ENCODE peak calls at places on chromosomes 6 and 20, in six cellular contexts. G is hepatocyte, Y is PC-3, X is MM.1S, T is HCT116, B is GM23338. D is an unnamed sample.

GRCh38 chr20:23257848-23258746 is 92.5 kb upstream of the NXT1 start:
- DNase-seq in G (no peak), Y (peak; percentile 74), T (no peak), B (no peak), X (no peak), D (no peak)

GRCh38 chr6:16374796-16375195 is 136.4 kb downstream of the GMPR start:
- DNase-seq in B (no peak), G (no peak), T (no peak), X (no peak), Y (no peak), D (peak; percentile 93)

GRCh38 chr6:159267165-159267564 is 98.0 kb downstream of the FNDC1 start:
- DNase-seq in X (no peak), Y (peak; percentile 28), T (no peak), B (peak; percentile 57), G (peak; percentile 30), D (no peak)

GRCh38 chr6:125114248-125114858 is 39.2 kb upstream of the TPD52L1 start:
- DNase-seq in T (peak; percentile 55), Y (peak; percentile 74), G (peak; percentile 66), B (peak; percentile 62), X (peak; percentile 55), D (peak; percentile 78)

GRCh38 chr6:149761438-149761837 is 11.9 kb downstream of the PCMT1 start:
- DNase-seq in X (peak; percentile 6), T (no peak), Y (no peak), G (no peak), B (no peak), D (no peak)

GRCh38 chr6:37669306-37669705 is 28.4 kb downstream of the MDGA1 start:
- DNase-seq in X (no peak), T (no peak), G (no peak), B (no peak), Y (peak; percentile 14), D (no peak)

GRCh38 chr6:160439751-160440150 is 91.6 kb downstream of the SLC22A3 start:
- DNase-seq in T (no peak), Y (no peak), G (no peak), B (peak; percentile 30), X (no peak), D (no peak)

GRCh38 chr20:19823971-19824370 is 65.9 kb downstream of the RIN2 start:
- DNase-seq in T (no peak), X (no peak), B (peak; percentile 9), G (no peak), Y (no peak), D (peak; percentile 95)

GRCh38 chr20:45337367-45338120 is 10.7 kb downstream of the SDC4 start:
- DNase-seq in G (peak; percentile 77), T (no peak), B (no peak), X (no peak), Y (peak; percentile 78), D (no peak)

GRCh38 chr6:36625161-36625919 is 31.2 kb downstream of the SRSF3 start:
- DNase-seq in G (no peak), Y (peak; percentile 54), X (no peak), B (no peak), T (no peak), D (no peak)

GRCh38 chr6:206264-206663 is 86.0 kb upstream of the DUSP22 start:
- DNase-seq in Y (no peak), T (no peak), B (no peak), G (no peak), X (no peak), D (no peak)

GRCh38 chr6:144415835-144416237 is 130.7 kb downstream of the UTRN start:
- DNase-seq in Y (peak; percentile 85), B (no peak), G (no peak), X (no peak), T (no peak), D (no peak)

GRCh38 chr6:38161754-38162492 is 342.4 kb downstream of the ZFAND3 start:
- DNase-seq in G (no peak), X (no peak), Y (no peak), T (no peak), B (no peak), D (no peak)

GRCh38 chr6:111631930-111632460 is 26.3 kb upstream of the TRAF3IP2 start:
- DNase-seq in G (peak; percentile 54), T (no peak), Y (peak; percentile 45), X (no peak), B (peak; percentile 65), D (peak; percentile 9)

GRCh38 chr6:167532410-167533294 is 207.8 kb downstream of the TTLL2 start:
- DNase-seq in G (no peak), X (peak; percentile 11), B (peak; percentile 61), Y (no peak), T (no peak), D (no peak)

GRCh38 chr6:30075094-30075986 is at the start of gene RNF39:
- DNase-seq in T (no peak), G (peak; percentile 58), X (no peak), B (peak; percentile 80), Y (peak; percentile 78), D (no peak)

GRCh38 chr6:118678866-118679265 is 27.5 kb upstream of the CEP85L start:
- DNase-seq in Y (peak; percentile 13), X (no peak), T (no peak), G (no peak), B (no peak), D (no peak)

GRCh38 chr20:22924036-22924737 is 110.9 kb upstream of the SSTR4 start:
- DNase-seq in X (no peak), T (no peak), Y (peak; percentile 22), B (no peak), G (no peak), D (no peak)

GRCh38 chr20:6994452-6994851 is 227.0 kb downstream of the BMP2 start:
- DNase-seq in T (no peak), G (peak; percentile 59), Y (peak; percentile 45), X (no peak), B (no peak), D (no peak)

GRCh38 chr6:139262519-139263300 is 29.1 kb downstream of the TXLNB start:
- DNase-seq in B (no peak), G (no peak), X (peak; percentile 26), Y (peak; percentile 82), T (no peak), D (peak; percentile 80)
- H3K9me2 ChIP-seq in B (no peaks in the 10 kb centered on the region), G (no peaks in the 10 kb centered on the region), X (no peaks in the 10 kb centered on the region), Y (no peaks in the 10 kb centered on the region), T (no peaks in the 10 kb centered on the region), D (no peaks in the 10 kb centered on the region)

GRCh38 chr20:52975024-52975732 is 3.0 kb downstream of the TSHZ2 start:
- DNase-seq in B (no peak), Y (peak; percentile 38), T (no peak), X (no peak), G (no peak), D (no peak)
- H3K4me3 ChIP-seq in B (no peak overlapping the region), Y (no peak overlapping the region), T (no peak overlapping the region), X (no peak overlapping the region), G (peak overlapping the region; percentile 4), D (no peak overlapping the region)

GRCh38 chr6:122616877-122617276 is 6.7 kb downstream of the PKIB start:
- DNase-seq in B (no peak), G (no peak), Y (no peak), X (no peak), T (no peak), D (no peak)

GRCh38 chr6:122620428-122620827 is 10.2 kb downstream of the PKIB start:
- DNase-seq in T (no peak), Y (no peak), G (no peak), X (no peak), B (no peak), D (no peak)

GRCh38 chr6:122621638-122622037 is 11.4 kb downstream of the PKIB start:
- DNase-seq in T (no peak), G (no peak), B (no peak), X (no peak), Y (no peak), D (no peak)

GRCh38 chr6:122620902-122621301 is 10.7 kb downstream of the PKIB start:
- DNase-seq in Y (peak; percentile 75), G (no peak), X (no peak), T (peak; percentile 34), B (no peak), D (no peak)

DNA sequence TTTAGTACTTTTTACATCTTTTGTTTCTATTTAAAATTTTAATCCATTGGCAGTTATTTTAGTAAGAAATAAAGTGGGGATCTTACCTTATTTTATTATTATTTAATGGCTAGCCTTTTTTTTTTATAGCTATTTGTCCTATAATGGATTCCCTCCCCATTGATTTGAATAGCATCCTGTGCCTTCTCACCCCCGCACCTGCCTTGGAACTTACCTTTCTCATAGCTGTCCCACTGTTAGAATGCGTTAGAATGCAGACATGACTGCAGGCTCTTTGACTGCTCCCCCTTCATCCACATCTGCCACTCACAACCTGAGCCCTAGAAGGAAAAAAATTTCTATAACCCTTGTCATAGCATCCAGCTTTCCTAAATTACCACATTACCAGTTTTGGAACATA is 9.1 kb downstream of the PKIB start:
- DNase-seq in G (no peak), Y (no peak), X (no peak), T (no peak), B (peak; percentile 43), D (no peak)
- H3K9me2 ChIP-seq in G (no peaks in the 10 kb centered on the region), Y (no peaks in the 10 kb centered on the region), X (no peaks in the 10 kb centered on the region), T (no peaks in the 10 kb centered on the region), B (no peaks in the 10 kb centered on the region), D (no peaks in the 10 kb centered on the region)

DNA sequence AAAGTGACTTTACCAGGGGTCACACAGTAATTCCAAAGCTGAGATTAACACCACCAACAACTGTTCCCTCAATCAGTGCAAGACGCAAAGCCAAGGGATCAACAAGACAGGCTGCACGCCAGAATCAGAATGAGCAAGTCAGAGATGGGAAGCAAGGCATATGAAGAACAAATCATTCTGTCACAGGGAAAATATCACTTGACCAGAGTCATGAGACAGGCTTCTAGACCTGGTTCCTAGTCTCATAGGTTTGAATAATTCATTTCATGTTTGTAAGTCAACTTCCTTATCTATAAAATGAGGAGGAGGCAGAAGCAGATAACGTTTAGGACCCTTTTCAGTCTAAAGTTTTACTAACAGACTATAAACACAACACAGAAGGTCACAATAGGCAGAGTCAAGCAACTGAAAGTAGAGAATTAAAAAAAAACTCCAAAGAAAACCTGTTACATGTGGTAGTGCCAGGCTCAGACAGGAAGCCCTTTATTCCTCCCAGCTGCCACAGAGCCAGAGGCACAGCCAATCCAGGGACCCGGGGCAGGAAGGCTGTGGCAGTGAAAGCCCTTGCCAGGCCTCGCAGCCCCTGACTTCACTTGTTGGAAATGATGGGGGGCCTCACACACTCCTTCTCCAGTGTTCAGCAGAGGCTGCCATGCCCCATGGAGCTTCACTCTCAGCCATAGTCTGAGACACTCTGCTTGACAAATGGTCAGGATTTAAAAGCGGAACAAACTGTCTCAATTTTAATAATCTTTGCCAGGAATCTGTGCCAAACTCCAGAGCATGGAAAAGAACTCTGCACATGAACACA is 29.2 kb upstream of the DST start:
- DNase-seq in G (peak; percentile 48), Y (no peak), X (no peak), T (no peak), B (no peak), D (no peak)
- H3K4me3 ChIP-seq in G (no peak overlapping the region), Y (no peak overlapping the region), X (no peak overlapping the region), T (no peak overlapping the region), B (no peak overlapping the region), D (no peak overlapping the region)

GRCh38 chr6:164214066-164214465 is 799.5 kb downstream of the QKI start:
- DNase-seq in X (no peak), B (no peak), G (no peak), T (no peak), Y (no peak), D (no peak)

GRCh38 chr6:164208371-164208770 is 793.9 kb downstream of the QKI start:
- DNase-seq in T (no peak), B (no peak), X (no peak), Y (no peak), G (no peak), D (no peak)

GRCh38 chr6:164207024-164207423 is 792.5 kb downstream of the QKI start:
- DNase-seq in G (no peak), X (no peak), B (no peak), Y (no peak), T (no peak), D (no peak)

GRCh38 chr6:164210323-164210722 is 795.8 kb downstream of the QKI start:
- DNase-seq in Y (no peak), B (no peak), G (no peak), X (no peak), T (no peak), D (no peak)
- H3K9me2 ChIP-seq in Y (no peaks in the 10 kb centered on the region), B (peaks cover 21% of the 10 kb centered on the region), G (no peaks in the 10 kb centered on the region), X (no peaks in the 10 kb centered on the region), T (no peaks in the 10 kb centered on the region), D (no peaks in the 10 kb centered on the region)

D was measured in Karpas-422.